ENCODE peak calls at places on chromosomes 5 and 9, in six cellular contexts. O is spleen, V is AG10803, F is left ventricle myocardium inferior, W is left lung, I is fibroblast of villous mesenchyme. U is an unnamed sample.

GRCh38 chr5:113017891-113018635 is 41.5 kb downstream of the DCP2 start:
- DNase-seq in V (no peak), W (no peak), F (no peak), O (no peak), I (no peak), U (no peak)

GRCh38 chr9:120985759-120986353 is 59.3 kb upstream of the TRAF1 start:
- DNase-seq in F (no peak), V (peak; percentile 77), O (no peak), I (peak; percentile 80), W (no peak), U (peak; percentile 66)

GRCh38 chr9:100430286-100430940 is 3.5 kb downstream of the MSANTD3 start:
- DNase-seq in F (no peak), V (peak; percentile 55), O (no peak), W (no peak), I (no peak), U (no peak)

GRCh38 chr5:109390188-109390587 is 19.6 kb downstream of the PJA2 start:
- DNase-seq in F (no peak), O (no peak), I (no peak), W (no peak), V (no peak), U (no peak)

GRCh38 chr5:80744149-80744548 is 89.4 kb upstream of the DHFR start:
- DNase-seq in F (no peak), O (no peak), V (no peak), I (no peak), W (no peak), U (no peak)

GRCh38 chr9:4117835-4118610 is 181.8 kb downstream of the GLIS3 start:
- DNase-seq in V (no peak), O (peak; percentile 82), F (no peak), W (peak; percentile 83), I (no peak), U (no peak)

GRCh38 chr5:68114641-68115040 is 100.9 kb upstream of the PIK3R1 start:
- DNase-seq in V (peak; percentile 91), I (peak; percentile 71), W (no peak), F (no peak), O (no peak), U (peak; percentile 73)

GRCh38 chr9:6144947-6145346 is 70.7 kb upstream of the IL33 start:
- DNase-seq in I (no peak), F (no peak), W (no peak), O (no peak), V (no peak), U (no peak)

GRCh38 chr5:54577542-54577941 is 60.0 kb downstream of the SNX18 start:
- DNase-seq in F (no peak), W (no peak), V (no peak), I (peak; percentile 35), O (no peak), U (no peak)

GRCh38 chr9:13817754-13818278 is 496.1 kb downstream of the NFIB start:
- DNase-seq in O (no peak), W (no peak), I (no peak), V (peak; percentile 9), F (no peak), U (no peak)

GRCh38 chr9:7533376-7534090 is 266.0 kb downstream of the DMAC1 start:
- DNase-seq in F (no peak), W (no peak), I (no peak), V (no peak), O (no peak), U (no peak)

GRCh38 chr9:124343533-124344290 is 71.5 kb downstream of the PSMB7 start:
- DNase-seq in F (peak; percentile 8), V (no peak), I (no peak), O (peak; percentile 65), W (peak; percentile 61), U (no peak)

GRCh38 chr9:33222031-33222430 is 17.9 kb upstream of the SPINK4 start:
- DNase-seq in F (no peak), W (no peak), O (no peak), V (no peak), I (no peak), U (no peak)

GRCh38 chr9:72949918-72950325 is 2.9 kb downstream of the ALDH1A1 start:
- DNase-seq in O (no peak), F (no peak), I (no peak), V (no peak), W (no peak), U (no peak)

GRCh38 chr5:90830058-90830457 is 271.5 kb downstream of the ADGRV1 start:
- DNase-seq in W (no peak), V (no peak), I (no peak), F (no peak), O (no peak), U (no peak)

DNA sequence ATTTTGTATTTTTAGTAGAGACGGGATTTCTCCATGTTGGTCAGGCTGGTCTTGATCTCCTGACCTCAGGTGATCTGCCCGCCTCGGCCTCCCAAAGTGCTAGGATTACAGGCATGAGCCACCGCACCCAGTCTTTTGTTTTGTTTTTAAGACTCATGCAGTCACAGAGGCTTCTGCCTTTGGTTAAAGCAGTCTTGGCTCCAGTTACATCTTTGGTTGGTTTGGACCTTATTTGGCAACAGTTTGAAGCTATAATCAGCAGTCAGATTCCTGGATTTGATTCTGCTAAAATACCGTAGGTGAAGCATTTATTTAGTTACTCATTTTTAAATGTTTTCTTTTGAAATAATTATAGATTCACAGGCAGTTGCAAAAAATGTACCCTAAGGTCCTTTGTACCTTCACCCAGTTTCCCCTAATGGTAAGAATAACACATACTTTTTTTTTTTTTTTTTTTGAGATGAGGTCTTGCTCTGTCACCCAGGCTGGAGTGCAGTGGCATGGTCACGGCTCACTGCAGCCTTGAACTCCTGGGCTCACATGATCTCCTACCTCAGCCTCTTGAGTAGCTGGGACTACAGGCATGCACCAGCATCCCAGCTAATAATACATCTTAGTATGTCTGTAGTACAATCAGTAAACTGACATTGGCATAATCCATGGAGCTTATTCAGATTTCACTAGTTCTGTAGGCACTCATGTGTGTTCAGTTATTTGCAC is 15.7 kb downstream of the USP20 start:
- DNase-seq in O (no peak), V (no peak), I (no peak), F (no peak), W (no peak), U (peak; percentile 10)
- TF ChIP-seq CTCF in O (no peak), V (no peak), I (no peak), F (no peak), W (no peak), U (no peak)

DNA sequence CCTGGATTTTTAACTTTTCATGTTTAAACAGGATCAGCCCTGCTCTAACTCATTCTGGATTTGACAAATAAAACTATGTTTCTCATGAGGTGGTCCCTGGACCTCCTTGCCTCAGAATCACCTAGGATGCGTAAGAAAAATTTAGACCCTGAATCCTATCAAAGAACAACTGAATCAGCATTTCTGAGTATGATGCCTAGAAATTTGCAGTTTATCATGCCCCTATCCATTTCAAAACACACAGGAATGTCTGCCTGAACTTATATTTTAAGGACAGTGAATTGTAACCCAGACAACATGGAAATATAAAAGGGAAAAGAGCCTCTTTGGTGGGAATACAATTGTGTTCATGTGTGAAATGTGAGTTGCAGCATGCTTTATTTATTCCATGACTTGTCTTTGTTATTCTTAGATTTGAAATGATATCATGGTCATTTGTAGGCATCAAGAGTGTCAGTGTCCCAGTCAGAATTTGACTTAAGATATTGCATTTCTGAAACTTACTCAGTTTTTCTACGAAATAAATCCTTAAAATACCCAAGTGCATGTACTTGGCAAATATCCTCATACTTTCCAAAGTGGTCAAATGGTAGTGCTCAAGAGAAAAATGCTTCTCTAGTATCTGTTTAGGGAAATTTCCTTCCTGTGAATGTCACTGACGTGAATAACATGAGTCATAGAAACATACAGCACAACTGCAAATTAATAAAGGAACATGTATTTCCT is 144.3 kb downstream of the GIN1 start:
- DNase-seq in V (peak; percentile 72), I (peak; percentile 51), O (no peak), F (no peak), W (no peak), U (peak; percentile 47)
- H3K4me3 ChIP-seq in V (no peak overlapping the region), I (no peak overlapping the region), O (no peak overlapping the region), F (no peak overlapping the region), W (no peak overlapping the region), U (no peak overlapping the region)

DNA sequence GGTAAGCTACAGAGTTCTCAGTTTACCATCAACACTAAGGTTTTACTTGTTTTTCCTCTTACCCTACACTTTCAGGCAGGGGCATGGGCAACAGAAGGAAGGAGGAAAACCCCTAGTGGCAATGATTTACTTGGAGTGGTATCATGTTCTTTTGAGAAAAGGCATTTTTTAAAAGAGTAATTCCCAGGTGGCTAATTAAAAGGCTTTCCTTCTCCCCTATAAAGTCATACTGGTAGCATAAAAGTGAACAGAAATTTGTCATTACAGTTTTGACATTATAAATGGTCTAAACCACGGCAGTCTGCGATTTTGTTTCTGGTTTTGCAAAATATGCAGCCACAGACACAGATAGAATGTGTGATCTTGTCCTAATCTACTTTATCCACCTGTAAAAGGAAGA is 30.9 kb upstream of the OR2K2 start:
- DNase-seq in V (no peak), I (no peak), W (no peak), O (no peak), F (no peak), U (no peak)
- TF ChIP-seq CTCF in V (no peak), I (no peak), W (no peak), O (no peak), F (no peak), U (no peak)

GRCh38 chr5:73791389-73791788 is 165.4 kb downstream of the ARHGEF28 start:
- DNase-seq in O (no peak), F (no peak), V (no peak), W (no peak), I (peak; percentile 25), U (no peak)

GRCh38 chr5:73780297-73781080 is 154.5 kb downstream of the ARHGEF28 start:
- DNase-seq in I (no peak), O (no peak), V (no peak), F (no peak), W (no peak), U (no peak)

GRCh38 chr5:73783823-73784222 is 157.8 kb downstream of the ARHGEF28 start:
- DNase-seq in F (no peak), O (no peak), V (peak; percentile 50), W (no peak), I (no peak), U (no peak)

GRCh38 chr5:73789851-73790281 is 163.9 kb downstream of the ARHGEF28 start:
- DNase-seq in V (no peak), F (no peak), W (no peak), I (peak; percentile 69), O (no peak), U (no peak)

GRCh38 chr5:73786043-73786831 is 160.2 kb downstream of the ARHGEF28 start:
- DNase-seq in V (no peak), O (no peak), I (no peak), W (no peak), F (no peak), U (no peak)
- H3K4me3 ChIP-seq in V (no peak overlapping the region), O (no peak overlapping the region), I (no peak overlapping the region), W (no peak overlapping the region), F (no peak overlapping the region), U (no peak overlapping the region)

GRCh38 chr9:88532320-88532719 is 2.7 kb upstream of the NXNL2 start:
- DNase-seq in W (no peak), F (peak; percentile 26), I (peak; percentile 74), O (peak; percentile 74), V (peak; percentile 49), U (no peak)
- TF ChIP-seq CTCF in W (no peak), F (no peak), I (no peak), O (no peak), V (peak; percentile 7), U (no peak)